ENCODE peak calls at places on chromosomes 4 and X, in ten cellular contexts. D is skeletal muscle cell; T is epithelial cell of esophagus; J is Jurkat, Clone E6-1; X is B cell; Z is small intestine; O is H4; Y is CD8-positive, alpha-beta memory T cell; U is NCI-H526 treated with DMSO at 0.1 percent for 48 hours; W is left ventricle myocardium superior. L is an unnamed sample.
A peak's percentile ranks its signal among the peaks of the same experiment; 100 is the strongest.

GRCh38 chr4:164892018-164892417 is 15.0 kb downstream of the APELA start:
- DNase-seq in X (no peak), T (no peak), U (no peak), D (no peak), Y (no peak), J (no peak), Z (no peak), W (no peak), O (no peak), L (no peak)

GRCh38 chr4:145734576-145735329 is 54.8 kb downstream of the C4orf51 start:
- DNase-seq in J (no peak), O (peak; percentile 93), Z (peak; percentile 56), T (peak; percentile 99), W (peak; percentile 34), D (peak; percentile 95), Y (no peak), U (no peak), X (no peak), L (peak; percentile 97)

GRCh38 chr4:117324851-117325491 is 239.6 kb upstream of the TRAM1L1 start:
- DNase-seq in O (peak; percentile 94), U (no peak), W (no peak), X (no peak), J (no peak), Z (no peak), Y (no peak), D (peak; percentile 70), T (peak; percentile 72), L (peak; percentile 79)

GRCh38 chr4:124334119-124334518 is 378.4 kb downstream of the ANKRD50 start:
- DNase-seq in D (peak; percentile 76), T (peak; percentile 83), U (peak; percentile 31), O (peak; percentile 67), J (peak; percentile 34), X (no peak), W (no peak), Z (peak; percentile 52), Y (no peak), L (peak; percentile 60)

GRCh38 chr4:30720656-30721352 is 635 bp downstream of the PCDH7 start:
- DNase-seq in D (no peak), Y (no peak), X (peak; percentile 24), U (peak; percentile 16), O (peak; percentile 43), J (no peak), Z (peak; percentile 26), T (no peak), W (peak; percentile 59), L (no peak)

GRCh38 chrX:84873176-84873575 is 130.5 kb upstream of the APOOL start:
- DNase-seq in Y (no peak), U (no peak), T (no peak), J (no peak), W (no peak), Z (no peak), D (no peak), X (no peak), O (no peak), L (no peak)

GRCh38 chr4:105137460-105137859 is 9.2 kb upstream of the TET2 start:
- DNase-seq in T (peak; percentile 55), W (no peak), Z (no peak), J (no peak), Y (no peak), X (no peak), O (no peak), U (no peak), D (no peak), L (no peak)

GRCh38 chr4:151921371-151921770 is 160.6 kb upstream of the GATB start:
- DNase-seq in U (no peak), Z (no peak), T (peak; percentile 12), J (no peak), O (no peak), X (no peak), Y (no peak), W (no peak), D (no peak), L (no peak)

GRCh38 chrX:40012039-40012799 is 85.5 kb downstream of the BCOR start:
- DNase-seq in U (no peak), X (peak; percentile 48), Y (no peak), Z (peak; percentile 20), W (peak; percentile 48), J (no peak), O (peak; percentile 30), T (peak; percentile 28), D (peak; percentile 40), L (no peak)

GRCh38 chr4:1249148-1249730 is 309 bp upstream of the CTBP1 start:
- DNase-seq in Y (peak; percentile 91), D (peak; percentile 62), O (peak; percentile 74), J (peak; percentile 71), X (peak; percentile 98), T (peak; percentile 92), Z (peak; percentile 87), W (peak; percentile 94), U (peak; percentile 72), L (peak; percentile 23)

GRCh38 chr4:4462970-4463369 is 76.1 kb downstream of the NSG1 start:
- DNase-seq in T (no peak), U (peak; percentile 17), Y (no peak), X (no peak), J (no peak), O (no peak), D (no peak), W (no peak), Z (no peak), L (no peak)

GRCh38 chr4:6608758-6609414 is 31.6 kb upstream of the MRFAP1 start:
- DNase-seq in O (no peak), X (no peak), D (no peak), U (no peak), J (no peak), W (peak; percentile 44), Y (no peak), Z (no peak), T (no peak), L (no peak)

GRCh38 chr4:182225257-182225852 is 17.8 kb upstream of the TENM3 start:
- DNase-seq in X (no peak), T (no peak), J (no peak), O (no peak), U (no peak), W (no peak), Z (no peak), Y (no peak), D (no peak), L (no peak)

GRCh38 chrX:48626401-48627298 is 29.4 kb downstream of the WDR13 start:
- DNase-seq in X (no peak), U (no peak), J (no peak), Y (no peak), T (peak; percentile 41), Z (peak; percentile 1), D (no peak), W (no peak), O (no peak), L (no peak)

GRCh38 chr4:37951465-37952352 is 8.5 kb upstream of the PTTG2 start:
- DNase-seq in U (no peak), W (no peak), T (no peak), X (no peak), O (no peak), D (no peak), J (no peak), Z (no peak), Y (no peak), L (no peak)

GRCh38 chrX:105475801-105476200 is 255.3 kb upstream of the TEX13A start:
- DNase-seq in Z (no peak), J (no peak), O (no peak), X (no peak), D (no peak), Y (no peak), W (no peak), U (no peak), T (peak; percentile 13), L (no peak)

GRCh38 chr4:73707918-73708577 is 32.3 kb upstream of the CXCL8 start:
- DNase-seq in X (no peak), T (peak; percentile 90), Z (peak; percentile 65), U (no peak), Y (no peak), W (peak; percentile 50), J (peak; percentile 18), D (peak; percentile 85), O (peak; percentile 92), L (peak; percentile 59)

GRCh38 chr4:68373513-68373912 is 23.6 kb upstream of the YTHDC1 start:
- DNase-seq in Z (peak; percentile 41), X (peak; percentile 48), J (no peak), Y (peak; percentile 65), T (peak; percentile 73), W (peak; percentile 86), O (peak; percentile 36), U (no peak), D (peak; percentile 43), L (no peak)

L was measured in HS-5.